ENCODE peak calls at places on chromosomes 4 and X, in six cellular contexts. B, S, T, P, K and C are unnamed samples.

GRCh38 chr4:97912151-97912550 is 231.1 kb downstream of the STPG2 start:
- DNase-seq in T (no peak), S (no peak), K (no peak), P (no peak), B (peak), C (no peak)

GRCh38 chr4:158845166-158846041 is 76.6 kb downstream of the FNIP2 start:
- DNase-seq in K (no peak), B (no peak), T (no peak), S (no peak), P (no peak), C (no peak)

GRCh38 chr4:70709551-70710080 is 12.1 kb upstream of the RUFY3 start:
- DNase-seq in K (peak), T (no peak), S (no peak), P (no peak), B (no peak), C (no peak)

GRCh38 chr4:185682236-185682635 is 129.8 kb downstream of the SORBS2 start:
- DNase-seq in P (no peak), K (peak), B (no peak), T (no peak), S (no peak), C (no peak)

GRCh38 chrX:46621572-46621971 is 48.0 kb downstream of the CHST7 start:
- DNase-seq in S (no peak), T (no peak), P (no peak), K (no peak), B (no peak), C (no peak)

GRCh38 chr4:8026455-8026854 is 86.8 kb upstream of the AFAP1 start:
- DNase-seq in K (no peak), P (no peak), T (no peak), S (no peak), B (no peak), C (no peak)

GRCh38 chrX:4710618-4711433 is 997.4 kb upstream of the PRKX start:
- DNase-seq in P (no peak), T (no peak), K (peak), S (no peak), B (peak), C (no peak)

GRCh38 chr4:44237643-44238042 is 211.0 kb downstream of the KCTD8 start:
- DNase-seq in P (no peak), S (no peak), T (peak), B (no peak), K (no peak), C (no peak)

GRCh38 chr4:121593760-121594159 is 103.0 kb downstream of the ANXA5 start:
- DNase-seq in S (no peak), P (no peak), T (no peak), B (no peak), K (no peak), C (no peak)

GRCh38 chrX:9832811-9833210 is 46.6 kb downstream of the SHROOM2 start:
- DNase-seq in S (no peak), P (no peak), T (no peak), K (no peak), B (no peak), C (no peak)

GRCh38 chrX:125205918-125206665 is 113.6 kb upstream of the TEX13C start:
- DNase-seq in B (no peak), T (peak), K (no peak), P (peak), S (no peak), C (peak)

GRCh38 chrX:131399692-131400428 is 110.8 kb upstream of the IGSF1 start:
- DNase-seq in P (no peak), T (no peak), S (no peak), K (no peak), B (no peak), C (no peak)

GRCh38 chrX:103614999-103615398 is 7.2 kb downstream of the TCEAL3 start:
- DNase-seq in B (no peak), P (no peak), T (no peak), S (no peak), K (peak), C (no peak)

GRCh38 chrX:1529328-1529727 is 7.7 kb downstream of the P2RY8 start:
- DNase-seq in K (no peak), S (no peak), T (no peak), P (no peak), B (no peak), C (no peak)

GRCh38 chr4:46386570-46386969 is 3.4 kb downstream of the GABRA2 start:
- DNase-seq in K (no peak), B (no peak), P (peak), S (no peak), T (peak), C (no peak)

GRCh38 chrX:140431521-140431920 is 73.3 kb downstream of the SOX3 start:
- DNase-seq in P (no peak), T (no peak), K (peak), S (no peak), B (no peak), C (no peak)

GRCh38 chr4:177596035-177596434 is 153.8 kb upstream of the AGA start:
- DNase-seq in P (no peak), S (no peak), K (peak), B (no peak), T (no peak), C (no peak)

GRCh38 chr4:132865458-132865857 is 283.6 kb upstream of the PCDH10 start:
- DNase-seq in T (no peak), B (no peak), P (no peak), K (no peak), S (no peak), C (no peak)

GRCh38 chrX:19225906-19226305 is 103.6 kb upstream of the ADGRG2 start:
- DNase-seq in P (no peak), S (no peak), T (no peak), K (no peak), B (no peak), C (peak)

GRCh38 chrX:46572295-46572936 is 1.1 kb upstream of the CHST7 start:
- DNase-seq in S (no peak), K (no peak), B (no peak), P (no peak), T (no peak), C (no peak)